ENCODE peak calls at places on chromosomes 5 and 9, in seven cellular contexts. O is amygdala, Y is iPS DF 19.7, T is caudate nucleus, Q is mesothelial cell of epicardium, U is H9, W is glutamatergic neuron. B is an unnamed sample.

GRCh38 chr9:89505795-89506385 is 8.0 kb upstream of the SEMA4D start:
- DNase-seq in O (no peak), Y (no peak), T (no peak), Q (no peak), U (no peak), W (no peak), B (no peak)

GRCh38 chr5:143177263-143177994 is 226.1 kb downstream of the NR3C1 start:
- DNase-seq in O (no peak), Y (no peak), T (no peak), Q (no peak), U (no peak), W (no peak), B (peak; percentile 67)

GRCh38 chr5:175686396-175686795 is 28.5 kb downstream of the HRH2 start:
- DNase-seq in O (no peak), Y (no peak), T (no peak), Q (no peak), U (no peak), W (no peak), B (no peak)

GRCh38 chr5:172411423-172412111 is 42.8 kb downstream of the SH3PXD2B start:
- DNase-seq in O (no peak), Y (no peak), T (no peak), Q (no peak), U (no peak), W (peak; percentile 57), B (no peak)

GRCh38 chr5:103340717-103341397 is 82.3 kb downstream of the MACIR start:
- DNase-seq in O (no peak), Y (no peak), T (no peak), Q (no peak), U (no peak), W (no peak), B (no peak)

GRCh38 chr5:78698218-78698751 is 49.7 kb upstream of the LHFPL2 start:
- DNase-seq in O (no peak), Y (no peak), T (no peak), Q (no peak), U (no peak), W (no peak), B (no peak)

GRCh38 chr5:106172681-106173532 is 1497.8 kb downstream of the EFNA5 start:
- DNase-seq in O (no peak), Y (no peak), T (no peak), Q (no peak), U (no peak), W (no peak), B (no peak)

GRCh38 chr5:146248536-146248935 is 45.1 kb downstream of the RBM27 start:
- DNase-seq in O (no peak), Y (no peak), T (no peak), Q (no peak), U (no peak), W (no peak), B (no peak)

GRCh38 chr5:673837-674629 is 19.1 kb downstream of the TPPP start:
- DNase-seq in O (no peak), Y (no peak), T (no peak), Q (no peak), U (peak; percentile 28), W (peak; percentile 12), B (no peak)

GRCh38 chr5:53944981-53945380 is 365.4 kb downstream of the ARL15 start:
- DNase-seq in O (no peak), Y (no peak), T (no peak), Q (no peak), U (no peak), W (no peak), B (no peak)

GRCh38 chr5:73826761-73827450 is 200.9 kb downstream of the ARHGEF28 start:
- DNase-seq in O (no peak), Y (no peak), T (no peak), Q (no peak), U (no peak), W (no peak), B (peak; percentile 34)

GRCh38 chr9:78584589-78584988 is 287.7 kb downstream of the PSAT1 start:
- DNase-seq in O (no peak), Y (no peak), T (no peak), Q (no peak), U (no peak), W (no peak), B (no peak)

GRCh38 chr9:9598723-9599122 is 1014.1 kb downstream of the PTPRD start:
- DNase-seq in O (no peak), Y (no peak), T (no peak), Q (no peak), U (no peak), W (no peak), B (no peak)

GRCh38 chr9:84932915-84933527 is 263.5 kb downstream of the NTRK2 start:
- DNase-seq in O (no peak), Y (peak; percentile 33), T (no peak), Q (no peak), U (peak; percentile 36), W (no peak), B (no peak)

GRCh38 chr5:8907168-8907868 is 638.6 kb downstream of the SEMA5A start:
- DNase-seq in O (no peak), Y (no peak), T (no peak), Q (no peak), U (no peak), W (no peak), B (peak; percentile 46)

GRCh38 chr5:110104728-110105127 is 415.0 kb downstream of the MAN2A1 start:
- DNase-seq in O (no peak), Y (no peak), T (no peak), Q (no peak), U (no peak), W (no peak), B (no peak)

GRCh38 chr9:130118841-130119520 is 53.2 kb upstream of the NCS1 start:
- DNase-seq in O (no peak), Y (no peak), T (no peak), Q (no peak), U (peak; percentile 74), W (peak; percentile 66), B (no peak)

GRCh38 chr5:35890021-35890740 is 33.5 kb downstream of the IL7R start:
- DNase-seq in O (no peak), Y (no peak), T (no peak), Q (no peak), U (no peak), W (no peak), B (no peak)

GRCh38 chr9:82912639-82913038 is 150.3 kb downstream of the RASEF start:
- DNase-seq in O (no peak), Y (no peak), T (no peak), Q (no peak), U (no peak), W (no peak), B (no peak)

GRCh38 chr5:52799358-52799982 is 11.8 kb downstream of the ITGA1 start:
- DNase-seq in O (no peak), Y (no peak), T (peak; percentile 11), Q (no peak), U (peak; percentile 66), W (no peak), B (peak; percentile 52)

GRCh38 chr5:138844812-138845513 is 30.2 kb downstream of the LRRTM2 start:
- DNase-seq in O (no peak), Y (no peak), T (no peak), Q (no peak), U (no peak), W (no peak), B (peak; percentile 41)

GRCh38 chr9:128972956-128973355 is 25.5 kb downstream of the NUP188 start:
- DNase-seq in O (no peak), Y (no peak), T (no peak), Q (no peak), U (no peak), W (no peak), B (peak; percentile 21)

GRCh38 chr5:170545313-170545712 is 41.5 kb downstream of the KCNIP1 start:
- DNase-seq in O (no peak), Y (no peak), T (no peak), Q (no peak), U (no peak), W (no peak), B (no peak)

GRCh38 chr9:23322392-23322791 is 503.6 kb downstream of the ELAVL2 start:
- DNase-seq in O (no peak), Y (no peak), T (no peak), Q (no peak), U (no peak), W (no peak), B (no peak)

GRCh38 chr5:159135896-159136531 is 36.3 kb upstream of the EBF1 start:
- DNase-seq in O (no peak), Y (no peak), T (no peak), Q (no peak), U (no peak), W (no peak), B (no peak)

GRCh38 chr9:37967272-37967581 is 63.3 kb upstream of the SLC25A51 start:
- DNase-seq in O (no peak), Y (no peak), T (no peak), Q (no peak), U (no peak), W (no peak), B (no peak)

GRCh38 chr5:77937015-77937908 is 161.1 kb upstream of the TBCA start:
- DNase-seq in O (no peak), Y (no peak), T (no peak), Q (no peak), U (no peak), W (no peak), B (no peak)

GRCh38 chr9:32589083-32589713 is 16.2 kb upstream of the NDUFB6 start:
- DNase-seq in O (no peak), Y (no peak), T (no peak), Q (no peak), U (no peak), W (no peak), B (peak; percentile 31)